ENCODE peak calls at places on chromosomes 3 and 15, in seven cellular contexts. A, W, G, T, H, M and O are unnamed samples.
A peak's percentile ranks its signal among the peaks of the same experiment; 100 is the strongest.

GRCh38 chr15:82540984-82541431 is 751 bp upstream of the RPS17 start:
- DNase-seq in T (peak; percentile 75), H (peak; percentile 19), A (no peak), W (no peak), M (no peak), G (peak; percentile 67), O (peak; percentile 22)

GRCh38 chr3:52405601-52406115 is 39.2 kb downstream of the SEMA3G start:
- DNase-seq in M (no peak), G (peak; percentile 27), A (no peak), H (no peak), W (no peak), T (peak; percentile 39), O (no peak)

GRCh38 chr15:45550436-45550835 is 27.9 kb upstream of the SLC30A4 start:
- DNase-seq in T (no peak), H (peak; percentile 55), W (no peak), A (no peak), G (no peak), M (no peak), O (no peak)

GRCh38 chr3:141482250-141482937 is 4.4 kb upstream of the RASA2 start:
- DNase-seq in W (no peak), M (peak; percentile 83), A (no peak), H (peak; percentile 94), G (no peak), T (no peak), O (no peak)

GRCh38 chr3:135766113-135766512 is 199.4 kb upstream of the PPP2R3A start:
- DNase-seq in A (no peak), T (no peak), W (no peak), M (no peak), H (peak; percentile 33), G (no peak), O (no peak)

GRCh38 chr3:195100903-195101591 is 169.9 kb downstream of the XXYLT1 start:
- DNase-seq in T (peak; percentile 73), M (peak; percentile 92), W (no peak), G (peak; percentile 82), A (no peak), H (no peak), O (no peak)

GRCh38 chr3:13657660-13658435 is 108.9 kb downstream of the FBLN2 start:
- DNase-seq in M (peak; percentile 7), H (peak; percentile 35), G (peak; percentile 79), T (peak; percentile 86), A (no peak), W (no peak), O (peak; percentile 48)

GRCh38 chr3:117524890-117525289 is 815.3 kb downstream of the TUSC7 start:
- DNase-seq in G (no peak), T (no peak), M (no peak), A (no peak), W (peak; percentile 26), H (peak; percentile 83), O (no peak)

GRCh38 chr3:43852066-43852465 is 161.3 kb downstream of the ABHD5 start:
- DNase-seq in T (no peak), M (no peak), G (no peak), H (peak; percentile 76), A (no peak), W (peak; percentile 48), O (no peak)

GRCh38 chr3:150238995-150239612 is 169.0 kb upstream of the TSC22D2 start:
- DNase-seq in H (peak; percentile 38), G (no peak), W (no peak), M (no peak), T (no peak), A (no peak), O (peak; percentile 73)

GRCh38 chr3:104596551-104596950 is 770.2 kb upstream of the ALCAM start:
- DNase-seq in W (peak; percentile 33), G (no peak), M (peak; percentile 6), A (no peak), T (no peak), H (peak; percentile 65), O (peak; percentile 36)

GRCh38 chr3:37115451-37115850 is 58.9 kb downstream of the LRRFIP2 start:
- DNase-seq in T (no peak), A (no peak), M (no peak), W (no peak), H (no peak), G (no peak), O (no peak)

GRCh38 chr15:38868326-38869114 is 303.9 kb upstream of the RASGRP1 start:
- DNase-seq in A (no peak), H (peak; percentile 93), W (peak; percentile 73), T (no peak), M (no peak), G (no peak), O (peak; percentile 56)

GRCh38 chr3:194269610-194270145 is 81.5 kb downstream of the CPN2 start:
- DNase-seq in G (peak; percentile 89), M (no peak), H (no peak), W (no peak), A (no peak), T (peak; percentile 92), O (no peak)

GRCh38 chr15:37891754-37892368 is 42.6 kb upstream of the TMCO5A start:
- DNase-seq in G (no peak), M (peak; percentile 15), W (peak; percentile 37), T (no peak), H (peak; percentile 64), A (no peak), O (peak; percentile 19)

GRCh38 chr3:73762855-73763254 is 138.1 kb upstream of the PDZRN3 start:
- DNase-seq in W (no peak), G (no peak), M (no peak), A (no peak), T (no peak), H (no peak), O (no peak)

GRCh38 chr3:108588616-108589015 is 622 bp downstream of the CIP2A start:
- DNase-seq in M (peak; percentile 72), T (no peak), W (no peak), A (no peak), H (no peak), G (no peak), O (no peak)

GRCh38 chr3:122357828-122358617 is 25.0 kb downstream of the MIX23 start:
- DNase-seq in M (no peak), A (no peak), T (no peak), W (no peak), G (no peak), H (no peak), O (no peak)